ENCODE peak calls at places on chromosomes 13 and 19, in five cellular contexts. W is left ventricle myocardium inferior, Q is EH, R is astrocyte of the spinal cord, C is NCI-H774. E is an unnamed sample.

GRCh38 chr19:6891761-6892385 is 4.5 kb downstream of the ADGRE1 start:
- DNase-seq in C (no peak), Q (no peak), R (no peak), W (no peak), E (no peak)

GRCh38 chr19:4305253-4305612 is 835 bp downstream of the FSD1 start:
- DNase-seq in Q (no peak), R (no peak), C (no peak), W (no peak), E (no peak)

GRCh38 chr13:21606251-21606650 is 2.3 kb upstream of the MICU2 start:
- DNase-seq in Q (no peak), R (no peak), W (no peak), C (no peak), E (no peak)

GRCh38 chr13:40398060-40398459 is 268.4 kb downstream of the FOXO1 start:
- DNase-seq in R (no peak), Q (no peak), C (no peak), W (no peak), E (no peak)

GRCh38 chr19:6540918-6541689 is 10.3 kb downstream of the TNFSF9 start:
- DNase-seq in C (no peak), Q (no peak), R (no peak), W (no peak), E (no peak)

GRCh38 chr13:28531195-28531955 is 36.4 kb upstream of the FLT1 start:
- DNase-seq in C (no peak), Q (peak; percentile 83), R (no peak), W (peak; percentile 61), E (peak; percentile 72)

GRCh38 chr19:34224996-34225658 is 29.2 kb upstream of the GARRE1 start:
- DNase-seq in W (no peak), R (peak; percentile 61), Q (peak; percentile 78), C (no peak), E (no peak)

GRCh38 chr19:58330458-58330857 is 3.7 kb downstream of the ZSCAN22 start:
- DNase-seq in R (peak; percentile 65), C (no peak), W (no peak), Q (peak; percentile 59), E (no peak)

GRCh38 chr13:94664889-94665288 is 47.5 kb downstream of the SOX21 start:
- DNase-seq in C (no peak), W (no peak), R (no peak), Q (no peak), E (no peak)

GRCh38 chr13:73913043-73913740 is 221.0 kb downstream of the KLF12 start:
- DNase-seq in W (no peak), C (no peak), Q (peak; percentile 79), R (peak; percentile 47), E (no peak)

GRCh38 chr13:47256618-47257017 is 359.8 kb upstream of the HTR2A start:
- DNase-seq in C (no peak), R (peak; percentile 71), Q (peak; percentile 78), W (no peak), E (no peak)

GRCh38 chr19:21439372-21439771 is 42.4 kb downstream of the ZNF493 start:
- DNase-seq in Q (no peak), W (no peak), R (no peak), C (no peak), E (no peak)

GRCh38 chr13:37319041-37319443 is 213.6 kb upstream of the CSNK1A1L start:
- DNase-seq in C (no peak), W (no peak), R (no peak), Q (peak; percentile 38), E (no peak)

GRCh38 chr13:40568246-40568645 is 98.2 kb downstream of the FOXO1 start:
- DNase-seq in W (no peak), R (no peak), C (no peak), Q (no peak), E (no peak)

GRCh38 chr19:45172611-45173208 is 5.3 kb downstream of the TRAPPC6A start:
- DNase-seq in Q (no peak), C (no peak), W (no peak), R (no peak), E (no peak)

GRCh38 chr19:48798937-48799336 is 11.9 kb downstream of the BCAT2 start:
- DNase-seq in R (peak; percentile 55), W (no peak), Q (peak; percentile 53), C (no peak), E (no peak)

GRCh38 chr13:52788011-52788410 is 48.4 kb upstream of the CNMD start:
- DNase-seq in Q (no peak), R (no peak), C (no peak), W (no peak), E (no peak)

GRCh38 chr19:38559428-38560401 is 58.0 kb downstream of the MAP4K1 start:
- DNase-seq in C (no peak), Q (peak; percentile 11), W (no peak), R (no peak), E (no peak)

GRCh38 chr13:80337011-80337688 is 3.8 kb downstream of the SPRY2 start:
- DNase-seq in C (no peak), R (no peak), Q (peak; percentile 22), W (no peak), E (no peak)

GRCh38 chr19:7961930-7962626 is 18.6 kb upstream of the TIMM44 start:
- DNase-seq in R (no peak), C (no peak), Q (no peak), W (no peak), E (no peak)

GRCh38 chr19:7787602-7788177 is 24.6 kb downstream of the CLEC4M start:
- DNase-seq in Q (no peak), R (no peak), C (no peak), W (no peak), E (no peak)

GRCh38 chr19:40778865-40779284 is 828 bp downstream of the RAB4B start:
- DNase-seq in R (no peak), W (no peak), C (no peak), Q (no peak), E (no peak)

GRCh38 chr19:44897835-44898234 is 6.8 kb downstream of the TOMM40 start:
- DNase-seq in Q (no peak), W (no peak), C (no peak), R (no peak), E (no peak)

GRCh38 chr19:18635831-18636182 is 1.0 kb upstream of the KLHL26 start:
- DNase-seq in R (no peak), Q (no peak), C (no peak), W (no peak), E (no peak)

GRCh38 chr19:34269968-34270621 is 15.7 kb downstream of the GARRE1 start:
- DNase-seq in Q (peak; percentile 90), C (no peak), R (peak; percentile 65), W (peak; percentile 43), E (peak; percentile 57)